ENCODE peak calls at places on chromosome 4, in four cellular contexts. G is WERI-Rb-1, J is HFFc6, P is GM06990. L is an unnamed sample.

GRCh38 chr4:70426789-70427188 is 29.0 kb downstream of the OPRPN start:
- DNase-seq in J (no peak), G (no peak), P (no peak), L (no peak)

GRCh38 chr4:170025523-170026252 is 507 bp downstream of the MFAP3L start:
- DNase-seq in G (peak), J (no peak), P (no peak), L (no peak)

GRCh38 chr4:180099962-180100361 is 2143.2 kb upstream of the TENM3 start:
- DNase-seq in J (no peak), G (no peak), P (no peak), L (no peak)

GRCh38 chr4:76147454-76148141 is 599 bp downstream of the NUP54 start:
- DNase-seq in P (no peak), G (peak), J (peak), L (peak)

GRCh38 chr4:79178770-79179169 is 147.1 kb downstream of the NAA11 start:
- DNase-seq in P (no peak), J (no peak), G (no peak), L (no peak)

GRCh38 chr4:160423879-160424451 is 1321.1 kb downstream of the RAPGEF2 start:
- DNase-seq in P (no peak), J (no peak), G (no peak), L (no peak)

GRCh38 chr4:36414248-36414647 is 132.8 kb downstream of the DTHD1 start:
- DNase-seq in J (no peak), G (no peak), P (no peak), L (peak)

GRCh38 chr4:833731-834367 is 7.9 kb upstream of the CPLX1 start:
- DNase-seq in G (no peak), J (no peak), P (peak), L (no peak)

GRCh38 chr4:5893591-5893990 is 705 bp upstream of the CRMP1 start:
- DNase-seq in J (no peak), P (no peak), G (no peak), L (no peak)

GRCh38 chr4:165293061-165293460 is 34.4 kb upstream of the MSMO1 start:
- DNase-seq in P (no peak), G (no peak), J (no peak), L (no peak)

GRCh38 chr4:165974647-165975335 is 101.8 kb downstream of the TLL1 start:
- DNase-seq in G (no peak), P (no peak), J (no peak), L (no peak)

GRCh38 chr4:147794787-147795413 is 63.0 kb downstream of the ARHGAP10 start:
- DNase-seq in P (no peak), J (no peak), G (no peak), L (peak)

GRCh38 chr4:78545275-78546246 is 6.0 kb upstream of the ANXA3 start:
- DNase-seq in P (no peak), J (no peak), G (no peak), L (no peak)

GRCh38 chr4:128338634-128339355 is 51.2 kb upstream of the PGRMC2 start:
- DNase-seq in P (no peak), G (no peak), J (peak), L (no peak)

GRCh38 chr4:1533501-1534064 is 127.3 kb upstream of the NKX1-1 start:
- DNase-seq in G (peak), J (no peak), P (no peak), L (no peak)

GRCh38 chr4:122588453-122589238 is 32.2 kb downstream of the IL21 start:
- DNase-seq in G (no peak), P (no peak), J (peak), L (no peak)

GRCh38 chr4:142656178-142656577 is 189.9 kb downstream of the INPP4B start:
- DNase-seq in G (no peak), P (no peak), J (no peak), L (no peak)

GRCh38 chr4:110550260-110550659 is 72.6 kb downstream of the PITX2 start:
- DNase-seq in P (no peak), G (no peak), J (peak), L (no peak)

GRCh38 chr4:55175779-55176231 is 50.4 kb upstream of the KDR start:
- DNase-seq in P (no peak), G (no peak), J (peak), L (no peak)

GRCh38 chr4:39539026-39539690 is 11.9 kb upstream of the UGDH start:
- DNase-seq in P (no peak), J (no peak), G (no peak), L (no peak)

GRCh38 chr4:37138019-37138653 is 106.4 kb upstream of the NWD2 start:
- DNase-seq in J (no peak), P (no peak), G (no peak), L (peak)

L was measured in GM20000.